ENCODE peak calls at places on chromosomes 2 and 18, in seven cellular contexts. One of them, this sample, is unnamed.

GRCh38 chr2:225566798-225567197 is 167.3 kb downstream of the NYAP2 start:
- DNase-seq in K562: no peak
- DNase-seq in HCT116: no peak
- DNase-seq in H1: no peak
- DNase-seq in SK-N-SH: no peak
- DNase-seq in HepG2: no peak
- DNase-seq in GM12878: no peak
- DNase-seq in this sample: no peak

GRCh38 chr2:151237422-151238012 is 24.1 kb downstream of the RBM43 start:
- DNase-seq in GM12878: no peak
- DNase-seq in SK-N-SH: peak; percentile 11
- DNase-seq in HepG2: no peak
- DNase-seq in H1: no peak
- DNase-seq in K562: no peak
- DNase-seq in HCT116: no peak
- DNase-seq in this sample: no peak

GRCh38 chr2:70328921-70329561 is 27.2 kb upstream of the FAM136A start:
- DNase-seq in SK-N-SH: no peak
- DNase-seq in HCT116: peak; percentile 96
- DNase-seq in GM12878: no peak
- DNase-seq in H1: no peak
- DNase-seq in K562: no peak
- DNase-seq in HepG2: peak; percentile 65
- DNase-seq in this sample: no peak

GRCh38 chr2:18630101-18630500 is 40.7 kb upstream of the NT5C1B start:
- DNase-seq in HCT116: no peak
- DNase-seq in SK-N-SH: no peak
- DNase-seq in H1: no peak
- DNase-seq in K562: no peak
- DNase-seq in HepG2: no peak
- DNase-seq in GM12878: no peak
- DNase-seq in this sample: no peak

GRCh38 chr2:72946466-72946865 is 29.1 kb downstream of the EMX1 start:
- DNase-seq in GM12878: no peak
- DNase-seq in HepG2: no peak
- DNase-seq in SK-N-SH: no peak
- DNase-seq in K562: no peak
- DNase-seq in H1: no peak
- DNase-seq in HCT116: no peak
- DNase-seq in this sample: no peak

GRCh38 chr2:193743089-193743488 is 1548.4 kb upstream of the TMEFF2 start:
- DNase-seq in SK-N-SH: no peak
- DNase-seq in GM12878: no peak
- DNase-seq in HepG2: no peak
- DNase-seq in H1: no peak
- DNase-seq in K562: no peak
- DNase-seq in HCT116: no peak
- DNase-seq in this sample: no peak

GRCh38 chr18:3869848-3870247 is 419.9 kb downstream of the TGIF1 start:
- DNase-seq in HepG2: peak; percentile 36
- DNase-seq in K562: no peak
- DNase-seq in HCT116: peak; percentile 40
- DNase-seq in H1: no peak
- DNase-seq in GM12878: no peak
- DNase-seq in SK-N-SH: peak; percentile 26
- DNase-seq in this sample: no peak

GRCh38 chr2:234096164-234096563 is 45.7 kb downstream of the SPP2 start:
- DNase-seq in HepG2: no peak
- DNase-seq in SK-N-SH: no peak
- DNase-seq in K562: no peak
- DNase-seq in H1: no peak
- DNase-seq in HCT116: no peak
- DNase-seq in GM12878: no peak
- DNase-seq in this sample: no peak

GRCh38 chr2:240819404-240820013 is 510 bp downstream of the KIF1A start:
- DNase-seq in HepG2: no peak
- DNase-seq in SK-N-SH: peak; percentile 81
- DNase-seq in HCT116: no peak
- DNase-seq in K562: no peak
- DNase-seq in GM12878: no peak
- DNase-seq in H1: no peak
- DNase-seq in this sample: no peak

GRCh38 chr2:97718942-97719341 is 5.6 kb downstream of the ZAP70 start:
- DNase-seq in HCT116: no peak
- DNase-seq in GM12878: no peak
- DNase-seq in SK-N-SH: no peak
- DNase-seq in HepG2: no peak
- DNase-seq in H1: no peak
- DNase-seq in K562: no peak
- DNase-seq in this sample: no peak

GRCh38 chr2:164538250-164538866 is 82.9 kb downstream of the GRB14 start:
- DNase-seq in HCT116: peak; percentile 7
- DNase-seq in H1: no peak
- DNase-seq in SK-N-SH: peak; percentile 55
- DNase-seq in HepG2: peak; percentile 65
- DNase-seq in GM12878: no peak
- DNase-seq in K562: no peak
- DNase-seq in this sample: peak; percentile 21

GRCh38 chr2:132416996-132417395 is 391 bp downstream of the GPR39 start:
- DNase-seq in HepG2: no peak
- DNase-seq in H1: no peak
- DNase-seq in GM12878: no peak
- DNase-seq in HCT116: no peak
- DNase-seq in SK-N-SH: peak; percentile 23
- DNase-seq in K562: no peak
- DNase-seq in this sample: peak; percentile 46

GRCh38 chr2:7292154-7292553 is 374.9 kb downstream of the RNF144A start:
- DNase-seq in HepG2: no peak
- DNase-seq in SK-N-SH: no peak
- DNase-seq in K562: no peak
- DNase-seq in HCT116: no peak
- DNase-seq in GM12878: no peak
- DNase-seq in H1: no peak
- DNase-seq in this sample: no peak

GRCh38 chr2:86039963-86040655 is 65.6 kb downstream of the POLR1A start:
- DNase-seq in H1: no peak
- DNase-seq in HCT116: no peak
- DNase-seq in GM12878: no peak
- DNase-seq in SK-N-SH: no peak
- DNase-seq in K562: no peak
- DNase-seq in HepG2: no peak
- DNase-seq in this sample: no peak

GRCh38 chr2:118857677-118858484 is 10.4 kb upstream of the EN1 start:
- DNase-seq in H1: peak; percentile 53
- DNase-seq in GM12878: no peak
- DNase-seq in K562: no peak
- DNase-seq in SK-N-SH: no peak
- DNase-seq in HepG2: no peak
- DNase-seq in HCT116: no peak
- DNase-seq in this sample: no peak

GRCh38 chr2:96730212-96730611 is 9.7 kb downstream of the LMAN2L start:
- DNase-seq in HepG2: no peak
- DNase-seq in K562: no peak
- DNase-seq in H1: no peak
- DNase-seq in GM12878: no peak
- DNase-seq in HCT116: no peak
- DNase-seq in SK-N-SH: no peak
- DNase-seq in this sample: no peak

GRCh38 chr2:102803041-102803896 is 41.4 kb downstream of the TMEM182 start:
- DNase-seq in H1: no peak
- DNase-seq in HCT116: no peak
- DNase-seq in HepG2: peak; percentile 44
- DNase-seq in K562: no peak
- DNase-seq in GM12878: no peak
- DNase-seq in SK-N-SH: no peak
- DNase-seq in this sample: no peak

GRCh38 chr2:173044686-173045085 is 31.0 kb upstream of the MAP3K20 start:
- DNase-seq in GM12878: no peak
- DNase-seq in HepG2: no peak
- DNase-seq in H1: no peak
- DNase-seq in SK-N-SH: no peak
- DNase-seq in HCT116: no peak
- DNase-seq in K562: no peak
- DNase-seq in this sample: peak; percentile 51

GRCh38 chr2:150062416-150062815 is 425.1 kb downstream of the RND3 start:
- DNase-seq in GM12878: no peak
- DNase-seq in SK-N-SH: no peak
- DNase-seq in K562: no peak
- DNase-seq in HepG2: no peak
- DNase-seq in HCT116: no peak
- DNase-seq in H1: no peak
- DNase-seq in this sample: no peak

GRCh38 chr2:65754219-65754618 is 321.8 kb upstream of the SPRED2 start:
- DNase-seq in H1: no peak
- DNase-seq in HCT116: no peak
- DNase-seq in GM12878: no peak
- DNase-seq in HepG2: no peak
- DNase-seq in K562: no peak
- DNase-seq in SK-N-SH: no peak
- DNase-seq in this sample: no peak

GRCh38 chr18:43485565-43485964 is 208.3 kb upstream of the SYT4 start:
- DNase-seq in HCT116: no peak
- DNase-seq in H1: no peak
- DNase-seq in K562: no peak
- DNase-seq in SK-N-SH: no peak
- DNase-seq in GM12878: no peak
- DNase-seq in HepG2: no peak
- DNase-seq in this sample: no peak

GRCh38 chr2:188983427-188984101 is 9.4 kb downstream of the COL3A1 start:
- DNase-seq in K562: no peak
- DNase-seq in HepG2: peak; percentile 41
- DNase-seq in HCT116: peak; percentile 34
- DNase-seq in H1: no peak
- DNase-seq in SK-N-SH: no peak
- DNase-seq in GM12878: no peak
- DNase-seq in this sample: no peak

GRCh38 chr18:31205273-31205672 is 42.6 kb upstream of the DSC1 start:
- DNase-seq in GM12878: no peak
- DNase-seq in HCT116: no peak
- DNase-seq in H1: no peak
- DNase-seq in SK-N-SH: no peak
- DNase-seq in K562: no peak
- DNase-seq in HepG2: peak; percentile 30
- DNase-seq in this sample: no peak
- TF ChIP-seq JUND in GM12878: no peak
- TF ChIP-seq JUND in HCT116: no peak
- TF ChIP-seq JUND in H1: no peak
- TF ChIP-seq JUND in SK-N-SH: no peak
- TF ChIP-seq JUND in K562: no peak
- TF ChIP-seq JUND in HepG2: no peak
- TF ChIP-seq JUND in this sample: no peak

GRCh38 chr2:1910562-1911256 is 166.4 kb upstream of the PXDN start:
- DNase-seq in H1: no peak
- DNase-seq in HepG2: no peak
- DNase-seq in K562: no peak
- DNase-seq in SK-N-SH: peak; percentile 61
- DNase-seq in GM12878: no peak
- DNase-seq in HCT116: no peak
- DNase-seq in this sample: no peak
- TF ChIP-seq JUND in H1: no peak
- TF ChIP-seq JUND in HepG2: no peak
- TF ChIP-seq JUND in K562: no peak
- TF ChIP-seq JUND in SK-N-SH: no peak
- TF ChIP-seq JUND in GM12878: no peak
- TF ChIP-seq JUND in HCT116: no peak
- TF ChIP-seq JUND in this sample: no peak

GRCh38 chr18:44828080-44828479 is 147.4 kb downstream of the SETBP1 start:
- DNase-seq in K562: no peak
- DNase-seq in H1: no peak
- DNase-seq in HepG2: no peak
- DNase-seq in HCT116: no peak
- DNase-seq in GM12878: no peak
- DNase-seq in SK-N-SH: no peak
- DNase-seq in this sample: peak; percentile 32

GRCh38 chr18:44824884-44825283 is 144.2 kb downstream of the SETBP1 start:
- DNase-seq in K562: no peak
- DNase-seq in GM12878: no peak
- DNase-seq in SK-N-SH: no peak
- DNase-seq in HepG2: no peak
- DNase-seq in H1: no peak
- DNase-seq in HCT116: no peak
- DNase-seq in this sample: no peak

GRCh38 chr18:44823782-44824181 is 143.1 kb downstream of the SETBP1 start:
- DNase-seq in GM12878: no peak
- DNase-seq in HepG2: no peak
- DNase-seq in HCT116: no peak
- DNase-seq in K562: no peak
- DNase-seq in H1: no peak
- DNase-seq in SK-N-SH: no peak
- DNase-seq in this sample: no peak

GRCh38 chr18:44823286-44823685 is 142.6 kb downstream of the SETBP1 start:
- DNase-seq in HepG2: no peak
- DNase-seq in H1: no peak
- DNase-seq in SK-N-SH: no peak
- DNase-seq in GM12878: no peak
- DNase-seq in K562: no peak
- DNase-seq in HCT116: no peak
- DNase-seq in this sample: no peak

DNA sequence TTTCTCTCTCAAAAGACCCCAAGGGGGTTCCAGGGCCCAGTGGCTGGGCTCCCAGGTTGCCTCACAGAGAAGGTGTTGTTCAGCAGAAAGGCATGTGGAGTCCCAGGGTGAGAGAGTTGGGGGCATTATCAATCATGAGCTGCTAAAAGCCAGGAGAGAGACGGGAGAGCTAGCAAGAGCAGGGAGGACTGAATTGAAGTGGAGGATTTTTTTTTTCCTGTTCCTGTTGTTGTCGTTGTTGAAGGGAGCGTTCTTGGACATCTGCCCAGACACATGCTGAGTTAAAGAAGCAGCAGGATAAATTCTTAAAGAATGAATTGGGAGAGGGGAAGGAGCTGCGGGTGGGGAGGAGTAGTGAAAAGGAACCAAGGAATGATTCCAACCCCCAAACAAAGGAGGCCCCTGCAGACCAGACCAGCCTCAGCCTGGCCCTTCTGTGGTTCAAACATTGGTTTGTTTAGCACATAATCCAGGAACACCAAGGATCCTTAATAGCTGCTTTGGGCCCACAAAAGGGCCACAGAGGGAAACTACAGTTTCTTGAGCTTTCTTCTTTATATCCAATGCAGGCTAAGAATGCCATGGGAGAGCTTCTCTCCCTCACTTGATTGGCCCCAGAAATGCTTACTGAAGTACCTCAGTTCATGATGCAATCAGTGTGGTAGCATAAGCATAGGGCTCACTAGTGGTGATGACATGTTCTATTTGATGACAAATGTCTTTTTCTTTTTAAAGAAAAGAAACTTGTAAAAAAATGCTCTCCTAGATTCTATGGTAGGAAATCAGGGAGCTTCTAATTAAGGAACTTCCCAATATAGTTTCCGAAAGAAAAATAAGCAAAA is 146.0 kb downstream of the SETBP1 start:
- DNase-seq in GM12878: no peak
- DNase-seq in HCT116: no peak
- DNase-seq in HepG2: no peak
- DNase-seq in H1: no peak
- DNase-seq in K562: no peak
- DNase-seq in SK-N-SH: no peak
- DNase-seq in this sample: peak; percentile 37
- TF ChIP-seq JUND in GM12878: no peak
- TF ChIP-seq JUND in HCT116: no peak
- TF ChIP-seq JUND in HepG2: no peak
- TF ChIP-seq JUND in H1: no peak
- TF ChIP-seq JUND in K562: no peak
- TF ChIP-seq JUND in SK-N-SH: peak; percentile 49
- TF ChIP-seq JUND in this sample: no peak

GRCh38 chr2:24164416-24164973 is 10.4 kb upstream of the FAM228A start:
- DNase-seq in GM12878: peak; percentile 21
- DNase-seq in K562: peak; percentile 70
- DNase-seq in HCT116: peak; percentile 22
- DNase-seq in SK-N-SH: peak; percentile 67
- DNase-seq in HepG2: peak; percentile 41
- DNase-seq in H1: peak; percentile 85
- DNase-seq in this sample: no peak
- TF ChIP-seq JUND in GM12878: no peak
- TF ChIP-seq JUND in K562: no peak
- TF ChIP-seq JUND in HCT116: no peak
- TF ChIP-seq JUND in SK-N-SH: no peak
- TF ChIP-seq JUND in HepG2: no peak
- TF ChIP-seq JUND in H1: no peak
- TF ChIP-seq JUND in this sample: no peak